ENCODE peak calls at places on chromosome 6, in five cellular contexts. One of them, this sample, is unnamed. For H3K27me3, the result is how much of the 10 kb centered on the place peaks cover.

GRCh38 chr6:144535630-144536029 is 250.5 kb downstream of the UTRN start:
- DNase-seq in heart left ventricle: no peak
- DNase-seq in NT2/D1: no peak
- DNase-seq in SJSA1: no peak
- DNase-seq in tibial artery: no peak
- DNase-seq in this sample: no peak

GRCh38 chr6:28653876-28654275 is 128.2 kb downstream of the GPX5 start:
- DNase-seq in heart left ventricle: no peak
- DNase-seq in NT2/D1: no peak
- DNase-seq in SJSA1: no peak
- DNase-seq in tibial artery: no peak
- DNase-seq in this sample: no peak

GRCh38 chr6:39812853-39813533 is 20.8 kb downstream of the DAAM2 start:
- DNase-seq in heart left ventricle: peak
- DNase-seq in NT2/D1: no peak
- DNase-seq in SJSA1: no peak
- DNase-seq in tibial artery: no peak
- DNase-seq in this sample: peak

GRCh38 chr6:116144590-116144989 is 18.7 kb upstream of the COL10A1 start:
- DNase-seq in heart left ventricle: no peak
- DNase-seq in NT2/D1: no peak
- DNase-seq in SJSA1: peak
- DNase-seq in tibial artery: no peak
- DNase-seq in this sample: no peak

GRCh38 chr6:26170951-26171841 is 84.0 kb downstream of the HFE start:
- DNase-seq in heart left ventricle: no peak
- DNase-seq in NT2/D1: no peak
- DNase-seq in SJSA1: no peak
- DNase-seq in tibial artery: no peak
- DNase-seq in this sample: no peak

GRCh38 chr6:100622907-100623692 is 158.4 kb upstream of the SIM1 start:
- DNase-seq in heart left ventricle: no peak
- DNase-seq in NT2/D1: no peak
- DNase-seq in SJSA1: no peak
- DNase-seq in tibial artery: no peak
- DNase-seq in this sample: no peak

GRCh38 chr6:5164092-5164491 is 79.0 kb downstream of the PPP1R3G start:
- DNase-seq in heart left ventricle: no peak
- DNase-seq in NT2/D1: no peak
- DNase-seq in SJSA1: no peak
- DNase-seq in tibial artery: no peak
- DNase-seq in this sample: no peak

GRCh38 chr6:13724174-13724573 is 12.5 kb upstream of the RANBP9 start:
- DNase-seq in heart left ventricle: no peak
- DNase-seq in NT2/D1: no peak
- DNase-seq in SJSA1: no peak
- DNase-seq in tibial artery: no peak
- DNase-seq in this sample: no peak

GRCh38 chr6:47134476-47135189 is 92.5 kb upstream of the ADGRF1 start:
- DNase-seq in heart left ventricle: no peak
- DNase-seq in NT2/D1: no peak
- DNase-seq in SJSA1: no peak
- DNase-seq in tibial artery: no peak
- DNase-seq in this sample: no peak

GRCh38 chr6:138824482-138825134 is 28.7 kb downstream of the ECT2L start:
- DNase-seq in heart left ventricle: no peak
- DNase-seq in NT2/D1: no peak
- DNase-seq in SJSA1: no peak
- DNase-seq in tibial artery: no peak
- DNase-seq in this sample: no peak

GRCh38 chr6:93848011-93848620 is 428.8 kb upstream of the EPHA7 start:
- DNase-seq in heart left ventricle: no peak
- DNase-seq in NT2/D1: no peak
- DNase-seq in SJSA1: no peak
- DNase-seq in tibial artery: no peak
- DNase-seq in this sample: no peak

GRCh38 chr6:53410508-53411258 is 61.9 kb upstream of the ELOVL5 start:
- DNase-seq in heart left ventricle: peak
- DNase-seq in NT2/D1: no peak
- DNase-seq in SJSA1: no peak
- DNase-seq in tibial artery: no peak
- DNase-seq in this sample: peak

GRCh38 chr6:131807644-131808459 is at the start of gene ENPP1:
- DNase-seq in heart left ventricle: peak
- DNase-seq in NT2/D1: peak
- DNase-seq in SJSA1: peak
- DNase-seq in tibial artery: peak
- DNase-seq in this sample: peak

GRCh38 chr6:35554811-35555210 is 42.1 kb upstream of the TULP1 start:
- DNase-seq in heart left ventricle: no peak
- DNase-seq in NT2/D1: no peak
- DNase-seq in SJSA1: no peak
- DNase-seq in tibial artery: no peak
- DNase-seq in this sample: no peak

GRCh38 chr6:111417181-111417585 is 65.8 kb downstream of the REV3L start:
- DNase-seq in heart left ventricle: peak
- DNase-seq in NT2/D1: no peak
- DNase-seq in SJSA1: no peak
- DNase-seq in tibial artery: no peak
- DNase-seq in this sample: no peak

GRCh38 chr6:23454090-23454998 is 671.7 kb upstream of the NRSN1 start:
- DNase-seq in heart left ventricle: no peak
- DNase-seq in NT2/D1: no peak
- DNase-seq in SJSA1: no peak
- DNase-seq in tibial artery: no peak
- DNase-seq in this sample: no peak

GRCh38 chr6:11833626-11834592 is 55.3 kb upstream of the ADTRP start:
- DNase-seq in heart left ventricle: no peak
- DNase-seq in NT2/D1: no peak
- DNase-seq in SJSA1: no peak
- DNase-seq in tibial artery: no peak
- DNase-seq in this sample: peak

GRCh38 chr6:56909115-56909907 is 45.6 kb upstream of the BEND6 start:
- DNase-seq in heart left ventricle: no peak
- DNase-seq in NT2/D1: no peak
- DNase-seq in SJSA1: no peak
- DNase-seq in tibial artery: no peak
- DNase-seq in this sample: no peak

GRCh38 chr6:47057830-47058540 is 15.9 kb upstream of the ADGRF1 start:
- DNase-seq in heart left ventricle: no peak
- DNase-seq in NT2/D1: no peak
- DNase-seq in SJSA1: no peak
- DNase-seq in tibial artery: no peak
- DNase-seq in this sample: no peak

GRCh38 chr6:31740397-31741223 is 805 bp downstream of the MSH5 start:
- DNase-seq in heart left ventricle: peak
- DNase-seq in NT2/D1: no peak
- DNase-seq in SJSA1: no peak
- DNase-seq in tibial artery: no peak
- DNase-seq in this sample: peak

DNA sequence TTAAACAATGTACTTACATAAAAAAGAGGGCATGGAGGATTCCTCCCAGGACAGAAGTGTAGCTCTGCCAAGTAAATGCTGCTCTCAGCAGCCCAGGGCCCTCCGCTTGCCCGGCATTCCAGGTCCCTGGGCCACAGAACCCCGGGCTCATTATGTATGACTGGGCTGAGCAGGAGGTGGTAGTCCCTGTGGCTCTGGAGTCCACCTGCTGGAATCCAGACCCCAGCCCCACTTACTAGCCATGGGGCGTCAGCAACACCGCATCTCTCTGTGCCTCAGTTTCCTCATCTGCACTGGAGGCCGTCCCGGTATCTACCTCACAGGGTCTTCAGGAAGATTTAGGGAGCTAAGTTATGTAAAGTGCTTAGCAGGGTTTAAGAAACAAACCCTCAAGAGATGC is 55.4 kb downstream of the PSMG4 start:
- DNase-seq in heart left ventricle: no peak
- DNase-seq in NT2/D1: no peak
- DNase-seq in SJSA1: no peak
- DNase-seq in tibial artery: peak
- DNase-seq in this sample: no peak
- H3K27me3 ChIP-seq in heart left ventricle: under half
- H3K27me3 ChIP-seq in NT2/D1: under half
- H3K27me3 ChIP-seq in SJSA1: under half
- H3K27me3 ChIP-seq in tibial artery: under half
- H3K27me3 ChIP-seq in this sample: under half

GRCh38 chr6:1136415-1136774 is 175.5 kb upstream of the FOXQ1 start:
- DNase-seq in heart left ventricle: no peak
- DNase-seq in NT2/D1: no peak
- DNase-seq in SJSA1: no peak
- DNase-seq in tibial artery: no peak
- DNase-seq in this sample: peak
- H3K27me3 ChIP-seq in heart left ventricle: under half
- H3K27me3 ChIP-seq in NT2/D1: under half
- H3K27me3 ChIP-seq in SJSA1: under half
- H3K27me3 ChIP-seq in tibial artery: under half
- H3K27me3 ChIP-seq in this sample: under half

DNA sequence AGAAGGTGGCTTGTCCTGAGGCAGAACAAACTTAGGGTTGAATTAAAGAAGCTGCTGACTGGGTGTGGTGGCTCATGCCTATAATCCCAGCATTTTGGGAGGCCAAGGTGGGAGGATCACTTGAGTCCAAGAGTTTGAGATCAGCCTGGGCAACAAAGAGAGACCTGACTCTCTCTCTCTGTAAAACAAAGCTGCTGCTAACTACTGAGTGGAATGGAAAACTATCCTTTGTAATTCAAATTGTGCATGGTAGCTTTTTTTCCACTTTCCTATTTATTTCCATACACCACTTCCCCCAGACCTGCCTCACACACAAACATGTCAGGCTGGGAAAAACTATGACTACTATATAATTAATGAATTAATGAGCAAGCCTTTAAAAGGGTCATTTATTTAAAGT is 437.1 kb downstream of the CDC5L start:
- DNase-seq in heart left ventricle: no peak
- DNase-seq in NT2/D1: peak
- DNase-seq in SJSA1: no peak
- DNase-seq in tibial artery: no peak
- DNase-seq in this sample: no peak
- H3K27me3 ChIP-seq in heart left ventricle: under half
- H3K27me3 ChIP-seq in NT2/D1: under half
- H3K27me3 ChIP-seq in SJSA1: under half
- H3K27me3 ChIP-seq in tibial artery: under half
- H3K27me3 ChIP-seq in this sample: under half

GRCh38 chr6:88164061-88164460 is 2.1 kb downstream of the CNR1 start:
- DNase-seq in heart left ventricle: no peak
- DNase-seq in NT2/D1: no peak
- DNase-seq in SJSA1: no peak
- DNase-seq in tibial artery: no peak
- DNase-seq in this sample: no peak
- H3K27me3 ChIP-seq in heart left ventricle: half or more
- H3K27me3 ChIP-seq in NT2/D1: half or more
- H3K27me3 ChIP-seq in SJSA1: half or more
- H3K27me3 ChIP-seq in tibial artery: under half
- H3K27me3 ChIP-seq in this sample: under half

DNA sequence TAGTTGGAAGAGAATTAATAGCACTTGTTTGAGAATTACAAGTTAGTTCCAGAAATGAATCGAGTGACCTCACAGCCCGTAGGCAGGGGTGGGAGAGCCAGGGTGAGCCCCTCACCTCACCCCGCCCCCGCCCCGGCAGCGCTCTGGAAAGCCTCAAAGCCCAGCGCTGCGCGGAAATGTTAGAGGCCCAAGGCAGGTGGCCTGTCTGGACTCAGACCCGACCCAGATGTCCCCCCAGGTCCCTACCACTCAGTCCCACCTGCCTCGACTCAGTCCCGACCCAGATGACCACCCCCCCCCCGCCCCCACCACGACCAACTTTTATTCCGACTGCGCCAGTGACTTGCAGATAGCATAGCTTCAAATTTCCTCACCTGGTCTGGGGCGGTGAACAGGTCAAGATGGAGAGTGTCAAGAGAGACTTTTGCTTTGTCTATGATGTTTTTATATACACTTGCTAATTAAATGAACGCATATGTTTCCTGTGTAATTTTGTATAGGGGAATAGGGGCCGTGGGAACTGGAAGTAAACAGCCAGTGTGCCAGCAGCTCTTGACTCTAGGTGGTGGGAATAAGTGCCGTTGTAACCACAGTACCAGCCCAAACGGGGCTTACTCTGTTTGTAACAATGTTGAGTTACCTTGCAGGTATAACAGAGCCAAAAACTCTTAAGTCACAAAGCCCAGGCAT is 1.2 kb upstream of the PXDC1 start:
- DNase-seq in heart left ventricle: no peak
- DNase-seq in NT2/D1: no peak
- DNase-seq in SJSA1: no peak
- DNase-seq in tibial artery: peak
- DNase-seq in this sample: no peak
- H3K27me3 ChIP-seq in heart left ventricle: under half
- H3K27me3 ChIP-seq in NT2/D1: under half
- H3K27me3 ChIP-seq in SJSA1: under half
- H3K27me3 ChIP-seq in tibial artery: under half
- H3K27me3 ChIP-seq in this sample: under half

GRCh38 chr6:84926756-84927155 is 162.4 kb upstream of the TBX18 start:
- DNase-seq in heart left ventricle: no peak
- DNase-seq in NT2/D1: no peak
- DNase-seq in SJSA1: no peak
- DNase-seq in tibial artery: no peak
- DNase-seq in this sample: no peak
- H3K27me3 ChIP-seq in heart left ventricle: under half
- H3K27me3 ChIP-seq in NT2/D1: under half
- H3K27me3 ChIP-seq in SJSA1: under half
- H3K27me3 ChIP-seq in tibial artery: under half
- H3K27me3 ChIP-seq in this sample: under half

DNA sequence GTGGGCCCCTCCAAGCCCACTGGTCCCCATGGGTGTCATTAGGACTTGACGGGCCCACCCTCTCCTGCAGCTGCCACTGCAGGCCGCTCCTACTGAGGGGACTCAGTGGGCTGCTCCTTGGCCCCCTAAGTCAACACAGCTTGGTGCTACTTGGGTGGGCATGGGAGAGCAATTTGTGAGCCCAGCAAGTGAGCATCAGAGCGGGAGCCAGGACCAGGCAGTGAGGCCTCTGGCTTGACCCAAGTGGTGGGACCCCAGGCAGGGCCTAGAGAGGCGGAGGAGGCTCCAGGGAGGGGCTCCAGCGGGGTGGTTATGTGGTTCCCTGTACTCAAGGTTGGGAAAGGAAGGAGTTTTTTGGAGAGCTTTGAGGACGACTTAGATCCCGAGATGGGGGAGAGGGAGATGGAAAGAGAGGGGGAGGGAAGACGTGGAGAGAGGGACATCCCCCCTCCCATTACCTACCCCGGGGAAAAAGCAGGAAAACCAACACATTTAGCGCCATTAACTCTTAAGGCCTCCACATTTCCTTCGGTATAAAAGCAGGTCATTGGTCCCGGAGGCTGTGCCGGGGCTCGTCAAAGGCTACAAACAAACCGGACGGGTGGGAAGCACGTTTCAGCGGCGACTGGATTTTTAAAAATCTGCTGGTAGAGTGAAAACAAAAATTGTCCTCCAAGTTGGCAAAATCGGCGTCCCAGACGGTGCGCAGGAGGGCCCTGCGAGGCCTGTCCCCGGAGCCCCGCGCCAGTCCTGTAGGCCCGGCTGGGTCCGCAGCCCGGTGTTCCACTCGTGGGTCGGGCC is 8.8 kb downstream of the FOXC1 start:
- DNase-seq in heart left ventricle: no peak
- DNase-seq in NT2/D1: no peak
- DNase-seq in SJSA1: no peak
- DNase-seq in tibial artery: peak
- DNase-seq in this sample: no peak
- H3K27me3 ChIP-seq in heart left ventricle: half or more
- H3K27me3 ChIP-seq in NT2/D1: half or more
- H3K27me3 ChIP-seq in SJSA1: under half
- H3K27me3 ChIP-seq in tibial artery: under half
- H3K27me3 ChIP-seq in this sample: under half